ENCODE peak calls at places on chromosomes 11 and 22, in four cellular contexts. One of them, this sample, is unnamed.

GRCh38 chr11:87033561-87033960 is 4.2 kb upstream of the TMEM135 start:
- DNase-seq in HepG2: no peak
- DNase-seq in H1: no peak
- DNase-seq in K562: no peak
- DNase-seq in this sample: no peak

GRCh38 chr22:47282851-47283250 is 520.4 kb downstream of the TBC1D22A start:
- DNase-seq in HepG2: no peak
- DNase-seq in H1: no peak
- DNase-seq in K562: no peak
- DNase-seq in this sample: no peak

GRCh38 chr22:29799217-29799680 is 32.1 kb downstream of the UQCR10 start:
- DNase-seq in HepG2: peak; percentile 90
- DNase-seq in H1: no peak
- DNase-seq in K562: peak; percentile 82
- DNase-seq in this sample: no peak

GRCh38 chr11:109654091-109654490 is 232.1 kb downstream of the C11orf87 start:
- DNase-seq in HepG2: no peak
- DNase-seq in H1: no peak
- DNase-seq in K562: no peak
- DNase-seq in this sample: no peak

GRCh38 chr11:297666-298405 is 1.5 kb downstream of the IFITM5 start:
- DNase-seq in HepG2: peak; percentile 24
- DNase-seq in H1: no peak
- DNase-seq in K562: peak; percentile 70
- DNase-seq in this sample: no peak

GRCh38 chr11:129855086-129855485 is 39.4 kb downstream of the TMEM45B start:
- DNase-seq in HepG2: no peak
- DNase-seq in H1: no peak
- DNase-seq in K562: no peak
- DNase-seq in this sample: no peak

GRCh38 chr11:18697581-18697980 is 998 bp upstream of the TMEM86A start:
- DNase-seq in HepG2: no peak
- DNase-seq in H1: no peak
- DNase-seq in K562: no peak
- DNase-seq in this sample: no peak

GRCh38 chr11:4040461-4040860 is 54.1 kb upstream of the RRM1 start:
- DNase-seq in HepG2: no peak
- DNase-seq in H1: no peak
- DNase-seq in K562: no peak
- DNase-seq in this sample: no peak

DNA sequence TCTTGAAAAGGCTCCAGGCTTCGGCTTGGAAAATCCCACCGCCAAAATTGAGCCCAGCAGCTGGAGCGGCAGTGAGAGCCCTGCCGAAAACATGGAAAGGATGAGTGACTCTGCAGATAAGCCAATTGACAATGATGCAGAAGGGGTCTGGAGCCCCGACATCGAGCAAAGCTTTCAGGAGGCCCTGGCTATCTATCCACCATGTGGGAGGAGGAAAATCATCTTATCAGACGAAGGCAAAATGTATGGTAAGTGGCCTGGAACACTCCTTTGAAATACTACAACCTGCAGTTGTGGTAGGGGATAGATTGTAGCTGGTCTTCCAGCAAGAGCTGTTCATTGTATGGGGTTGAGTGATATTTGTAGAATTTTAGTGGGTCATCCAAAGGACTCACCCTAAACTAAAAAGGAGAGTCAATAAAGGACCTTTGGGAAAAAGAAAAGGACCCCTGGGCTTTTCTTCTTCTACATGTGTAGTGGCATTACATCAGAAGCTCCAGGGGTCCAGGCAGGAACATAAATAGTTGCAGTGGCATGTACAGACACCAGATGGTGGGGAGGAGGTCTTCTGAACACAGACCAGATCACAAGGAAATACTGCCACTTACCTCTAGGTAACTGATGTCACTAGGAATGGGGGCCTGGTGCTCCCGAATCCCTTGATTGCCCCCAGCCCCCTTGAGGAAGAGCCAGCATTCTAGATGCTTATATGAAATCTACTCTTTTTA is 90.1 kb downstream of the TEAD1 start:
- DNase-seq in HepG2: no peak
- DNase-seq in H1: no peak
- DNase-seq in K562: peak; percentile 61
- DNase-seq in this sample: no peak
- TF ChIP-seq CREB1 in HepG2: no peak
- TF ChIP-seq CREB1 in H1: no peak
- TF ChIP-seq CREB1 in K562: no peak
- TF ChIP-seq CREB1 in this sample: no peak

DNA sequence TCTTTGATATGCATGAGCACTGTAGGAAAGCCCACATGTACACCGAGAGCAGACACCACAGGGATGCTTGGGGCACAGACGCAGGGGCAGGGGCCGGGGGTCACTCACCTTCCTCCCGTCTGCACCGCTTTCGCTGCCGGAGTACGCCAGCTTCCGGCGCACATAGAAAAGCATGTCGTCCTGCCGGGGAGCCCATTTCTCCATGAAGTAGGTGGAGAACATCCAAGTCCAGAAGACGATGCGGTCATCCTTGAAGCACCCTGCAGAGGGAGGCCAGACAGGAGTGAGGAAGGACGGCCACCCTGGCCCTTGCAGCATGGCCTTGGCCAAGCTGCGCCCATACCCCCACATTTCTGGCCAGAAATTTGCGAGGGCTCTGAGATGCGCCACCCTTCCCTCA is 28.8 kb downstream of the KIAA0930 start:
- DNase-seq in HepG2: no peak
- DNase-seq in H1: no peak
- DNase-seq in K562: no peak
- DNase-seq in this sample: no peak
- H3K9ac ChIP-seq in HepG2: no peak overlapping the region
- H3K9ac ChIP-seq in H1: no peak overlapping the region
- H3K9ac ChIP-seq in K562: no peak overlapping the region
- H3K9ac ChIP-seq in this sample: no peak overlapping the region

GRCh38 chr11:119532551-119532950 is 109.6 kb upstream of the THY1 start:
- DNase-seq in HepG2: no peak
- DNase-seq in H1: no peak
- DNase-seq in K562: no peak
- DNase-seq in this sample: no peak
- TF ChIP-seq CREB1 in HepG2: no peak
- TF ChIP-seq CREB1 in H1: no peak
- TF ChIP-seq CREB1 in K562: no peak
- TF ChIP-seq CREB1 in this sample: no peak

DNA sequence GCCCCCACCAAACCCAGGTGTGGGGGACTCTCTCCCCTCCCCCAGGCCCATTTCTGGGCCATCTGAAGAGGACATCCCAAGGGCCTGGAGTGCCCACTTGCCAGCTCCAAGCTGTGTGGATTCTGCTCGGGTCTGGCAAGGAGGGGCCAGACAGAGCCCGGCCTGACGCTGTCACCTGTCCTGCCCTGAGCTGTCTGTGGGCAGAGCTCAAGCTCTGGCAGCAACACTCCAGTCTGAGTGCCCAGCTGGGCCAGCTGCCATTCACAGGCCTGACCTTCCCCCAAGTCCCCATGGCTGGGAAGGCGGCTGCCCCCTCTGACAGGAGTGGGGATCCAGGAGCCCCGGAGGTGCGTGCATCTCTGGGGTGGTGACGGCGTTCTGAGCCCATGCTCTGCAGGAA is 6.2 kb upstream of the PIM3 start:
- DNase-seq in HepG2: no peak
- DNase-seq in H1: no peak
- DNase-seq in K562: no peak
- DNase-seq in this sample: no peak
- H3K9ac ChIP-seq in HepG2: no peak overlapping the region
- H3K9ac ChIP-seq in H1: no peak overlapping the region
- H3K9ac ChIP-seq in K562: no peak overlapping the region
- H3K9ac ChIP-seq in this sample: no peak overlapping the region

GRCh38 chr11:16605440-16605970 is 132.9 kb upstream of the C11orf58 start:
- DNase-seq in HepG2: no peak
- DNase-seq in H1: no peak
- DNase-seq in K562: peak; percentile 50
- DNase-seq in this sample: no peak

GRCh38 chr11:16604784-16605439 is 133.5 kb upstream of the C11orf58 start:
- DNase-seq in HepG2: no peak
- DNase-seq in H1: peak; percentile 71
- DNase-seq in K562: peak; percentile 92
- DNase-seq in this sample: no peak

GRCh38 chr11:16606784-16607674 is 131.4 kb upstream of the C11orf58 start:
- DNase-seq in HepG2: no peak
- DNase-seq in H1: peak; percentile 72
- DNase-seq in K562: peak; percentile 54
- DNase-seq in this sample: no peak

GRCh38 chr11:16607675-16608644 is 130.5 kb upstream of the C11orf58 start:
- DNase-seq in HepG2: no peak
- DNase-seq in H1: no peak
- DNase-seq in K562: peak; percentile 64
- DNase-seq in this sample: no peak

DNA sequence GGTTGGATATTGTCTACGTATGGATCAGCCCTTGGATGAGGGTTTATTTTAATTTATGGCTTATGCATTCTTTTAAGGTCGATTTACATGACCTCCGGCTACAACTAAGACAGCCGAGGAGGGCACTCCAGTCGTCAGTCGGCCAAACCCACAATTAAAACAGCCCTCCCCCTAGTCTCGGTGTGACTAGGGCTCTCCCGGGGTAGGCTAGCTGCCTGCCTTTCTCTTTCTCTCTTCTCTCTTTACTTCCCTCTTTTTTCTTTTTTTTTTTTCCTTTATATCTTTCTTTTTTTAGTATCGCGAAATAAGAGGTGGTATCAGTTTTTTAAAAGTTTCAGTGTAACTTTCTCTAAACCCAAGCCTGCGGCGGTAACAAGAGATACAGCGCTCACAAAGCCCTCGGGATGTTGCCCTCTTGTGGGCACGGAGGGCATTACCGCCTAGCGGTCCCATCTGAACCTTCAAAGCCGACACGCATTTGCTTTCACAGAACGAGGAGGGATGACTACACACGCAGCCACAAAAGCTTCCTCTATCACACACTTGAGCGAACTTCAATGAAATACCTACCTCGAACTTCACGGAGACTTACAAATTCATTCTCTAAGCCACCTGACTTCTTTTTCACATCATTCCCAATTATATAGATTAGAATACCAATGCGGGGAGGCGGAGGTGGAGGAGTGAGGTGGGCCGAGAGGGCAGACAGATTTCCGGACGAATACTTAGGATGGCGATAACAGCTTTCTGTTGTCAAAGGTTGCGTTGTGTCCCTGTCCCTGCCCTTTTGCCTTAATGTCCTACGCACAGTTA is 132.3 kb upstream of the C11orf58 start:
- DNase-seq in HepG2: peak; percentile 75
- DNase-seq in H1: peak; percentile 93
- DNase-seq in K562: peak; percentile 79
- DNase-seq in this sample: peak; percentile 21
- TF ChIP-seq CREB1 in HepG2: no peak
- TF ChIP-seq CREB1 in H1: peak; percentile 38
- TF ChIP-seq CREB1 in K562: no peak
- TF ChIP-seq CREB1 in this sample: no peak

DNA sequence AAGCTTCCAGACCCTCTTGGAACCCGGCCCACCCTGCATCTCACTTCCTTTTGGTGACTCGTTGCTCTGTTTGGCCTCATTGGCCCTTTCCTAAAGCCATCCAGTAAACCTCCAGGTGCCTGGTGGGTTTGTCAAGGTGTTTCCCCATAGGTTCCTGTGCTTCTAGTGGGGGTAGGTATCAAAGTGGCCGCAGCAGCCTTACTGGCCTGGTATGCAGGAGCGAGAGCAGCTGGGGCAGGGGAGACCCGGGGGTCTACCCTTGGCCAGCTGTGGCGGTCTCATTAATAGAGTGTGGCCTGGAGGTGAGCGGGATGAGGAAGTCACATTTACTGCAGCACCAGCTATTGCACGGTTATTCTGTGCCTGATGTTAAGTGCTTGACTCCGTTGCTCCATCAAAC is 4.1 kb downstream of the APOA4 start:
- DNase-seq in HepG2: no peak
- DNase-seq in H1: no peak
- DNase-seq in K562: no peak
- DNase-seq in this sample: no peak
- H3K9ac ChIP-seq in HepG2: no peak overlapping the region
- H3K9ac ChIP-seq in H1: no peak overlapping the region
- H3K9ac ChIP-seq in K562: no peak overlapping the region
- H3K9ac ChIP-seq in this sample: no peak overlapping the region